ENCODE peak calls at places on chromosomes 4 and X, in seven cellular contexts. P is HFF-Myc, T is breast epithelium, S is dorsolateral prefrontal cortex, K is endodermal cell, E is thoracic aorta, A is AG10803. M is an unnamed sample.

GRCh38 chr4:75158451-75158850 is 225.5 kb downstream of the PARM1 start:
- DNase-seq in P (no peak), T (no peak), S (no peak), K (no peak), E (no peak), A (no peak), M (no peak)

GRCh38 chrX:148043456-148043855 is 62.3 kb downstream of the FMR1NB start:
- DNase-seq in P (no peak), T (no peak), S (no peak), K (no peak), E (no peak), A (peak; percentile 71), M (peak; percentile 48)

GRCh38 chrX:1398431-1399340 is 6.8 kb upstream of the SLC25A6 start:
- DNase-seq in P (no peak), T (no peak), S (no peak), K (no peak), E (no peak), A (no peak), M (no peak)

GRCh38 chrX:9204560-9204959 is 170.6 kb upstream of the FAM9B start:
- DNase-seq in P (no peak), T (no peak), S (no peak), K (no peak), E (no peak), A (no peak), M (peak; percentile 9)

GRCh38 chr4:18798123-18798522 is 776.6 kb upstream of the LCORL start:
- DNase-seq in P (no peak), T (no peak), S (no peak), K (no peak), E (no peak), A (no peak), M (peak; percentile 10)

GRCh38 chr4:6546681-6547447 is 28.1 kb upstream of the MAN2B2 start:
- DNase-seq in P (peak; percentile 29), T (no peak), S (peak; percentile 63), K (peak; percentile 84), E (no peak), A (peak; percentile 61), M (peak; percentile 76)

GRCh38 chr4:152591361-152591760 is 55.5 kb upstream of the FBXW7 start:
- DNase-seq in P (peak; percentile 7), T (no peak), S (peak; percentile 42), K (peak; percentile 96), E (no peak), A (peak; percentile 31), M (peak; percentile 81)

GRCh38 chr4:123284166-123284565 is 112.4 kb upstream of the SPRY1 start:
- DNase-seq in P (no peak), T (no peak), S (no peak), K (no peak), E (no peak), A (peak; percentile 50), M (no peak)

GRCh38 chrX:11367609-11368430 is 74.6 kb downstream of the AMELX start:
- DNase-seq in P (peak; percentile 49), T (no peak), S (no peak), K (no peak), E (no peak), A (no peak), M (peak; percentile 27)

GRCh38 chr4:10619220-10619619 is 65.3 kb downstream of the CLNK start:
- DNase-seq in P (peak; percentile 32), T (no peak), S (no peak), K (no peak), E (no peak), A (no peak), M (peak; percentile 62)

GRCh38 chr4:136036744-136037143 is 1495.5 kb downstream of the PCDH18 start:
- DNase-seq in P (no peak), T (no peak), S (no peak), K (no peak), E (no peak), A (no peak), M (peak; percentile 85)

GRCh38 chrX:1246816-1247215 is 21.8 kb upstream of the CSF2RA start:
- DNase-seq in P (peak; percentile 38), T (peak; percentile 54), S (peak; percentile 58), K (peak; percentile 97), E (no peak), A (peak; percentile 25), M (peak; percentile 24)

GRCh38 chrX:103442536-103442901 is 66.2 kb downstream of the BEX3 start:
- DNase-seq in P (no peak), T (no peak), S (no peak), K (no peak), E (no peak), A (peak; percentile 35), M (peak; percentile 87)

GRCh38 chrX:100048156-100048555 is 361.9 kb downstream of the PCDH19 start:
- DNase-seq in P (no peak), T (no peak), S (no peak), K (no peak), E (no peak), A (no peak), M (no peak)

GRCh38 chr4:47474799-47475198 is 10.3 kb upstream of the ATP10D start:
- DNase-seq in P (no peak), T (no peak), S (no peak), K (no peak), E (no peak), A (no peak), M (no peak)

GRCh38 chrX:52270453-52271116 is 85.9 kb downstream of the MAGED4 start:
- DNase-seq in P (no peak), T (no peak), S (no peak), K (no peak), E (no peak), A (no peak), M (no peak)

GRCh38 chrX:47204970-47205369 is 11.3 kb downstream of the UBA1 start:
- DNase-seq in P (no peak), T (no peak), S (no peak), K (no peak), E (no peak), A (no peak), M (no peak)

GRCh38 chr4:87497141-87497540 is 32.0 kb downstream of the SPARCL1 start:
- DNase-seq in P (no peak), T (no peak), S (no peak), K (peak; percentile 75), E (no peak), A (no peak), M (no peak)

GRCh38 chr4:22984390-22984789 is 291.7 kb downstream of the GBA3 start:
- DNase-seq in P (no peak), T (no peak), S (no peak), K (no peak), E (no peak), A (no peak), M (no peak)

GRCh38 chrX:140447150-140447549 is 57.7 kb downstream of the SOX3 start:
- DNase-seq in P (no peak), T (no peak), S (no peak), K (no peak), E (no peak), A (no peak), M (peak; percentile 0)

GRCh38 chrX:124033821-124034220 is 72.3 kb downstream of the STAG2 start:
- DNase-seq in P (peak; percentile 3), T (no peak), S (no peak), K (no peak), E (no peak), A (peak; percentile 17), M (peak; percentile 8)

GRCh38 chr4:153950100-153950979 is 161.5 kb upstream of the SFRP2 start:
- DNase-seq in P (no peak), T (no peak), S (no peak), K (no peak), E (no peak), A (no peak), M (no peak)

DNA sequence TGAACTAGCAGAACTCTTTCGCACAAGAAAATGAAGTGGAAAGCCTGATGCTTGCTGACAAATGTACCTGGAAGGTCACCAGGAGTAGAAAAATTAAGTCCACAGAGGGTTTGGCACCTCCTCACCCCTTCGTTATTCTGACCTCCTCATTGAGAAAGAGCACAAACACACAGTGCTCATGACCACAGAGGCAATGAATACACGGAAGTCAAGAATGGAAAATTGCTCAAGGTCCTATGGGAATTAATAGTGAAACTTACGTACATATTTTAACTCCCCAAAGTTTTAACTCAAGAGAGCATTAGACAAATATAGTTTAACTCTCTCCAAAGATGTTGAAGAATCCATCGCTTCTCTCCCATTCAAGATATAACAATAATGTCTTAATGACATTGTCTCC is 83.6 kb upstream of the CAMK2D start:
- DNase-seq in P (no peak), T (no peak), S (no peak), K (no peak), E (no peak), A (no peak), M (no peak)
- TF ChIP-seq CTCF in P (no peak), T (no peak), S (no peak), K (no peak), E (no peak), A (no peak), M (no peak)

DNA sequence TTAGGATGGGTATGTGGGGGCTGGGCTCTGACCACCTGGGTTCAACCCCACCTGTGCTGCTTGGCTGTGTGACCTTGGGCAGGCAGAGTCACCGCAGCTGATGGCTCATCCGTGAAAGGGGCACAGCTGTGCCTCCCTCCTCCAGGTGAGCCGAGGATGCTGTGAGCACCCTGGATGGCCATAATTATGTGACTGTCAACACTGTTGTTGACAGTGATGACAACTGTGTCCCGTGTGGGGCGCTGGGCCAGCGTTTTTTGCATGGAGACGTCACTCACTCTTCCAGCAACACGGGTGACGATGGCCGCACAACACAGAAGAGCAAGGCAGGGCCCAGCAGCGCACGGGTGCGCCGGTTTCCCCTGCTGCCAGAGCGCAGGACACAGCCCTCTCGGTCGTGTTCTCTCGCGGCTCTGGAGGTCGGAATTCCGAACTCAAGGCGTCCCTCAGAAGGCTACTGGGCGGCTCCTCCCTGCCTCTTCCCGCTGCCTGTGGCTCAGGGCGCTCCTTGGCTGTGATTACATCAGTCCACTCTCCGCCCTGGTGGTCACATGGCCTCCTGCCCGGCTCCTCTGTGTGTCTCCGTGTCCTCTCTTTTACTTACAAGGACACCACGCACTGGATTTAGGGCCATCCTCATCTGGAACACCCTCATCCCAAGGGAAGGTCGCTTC is 1.3 kb downstream of the SH3TC1 start:
- DNase-seq in P (no peak), T (no peak), S (no peak), K (no peak), E (no peak), A (no peak), M (peak; percentile 61)
- H3K4me3 ChIP-seq in P (no peak overlapping the region), T (peak overlapping the region; percentile 53), S (peak overlapping the region; percentile 39), K (no peak overlapping the region), E (peak overlapping the region; percentile 70), A (no peak overlapping the region), M (peak overlapping the region; percentile 1)

GRCh38 chr4:44740201-44740600 is 13.8 kb upstream of the GNPDA2 start:
- DNase-seq in P (no peak), T (no peak), S (no peak), K (no peak), E (no peak), A (no peak), M (peak; percentile 62)

GRCh38 chr4:44736900-44737299 is 10.5 kb upstream of the GNPDA2 start:
- DNase-seq in P (no peak), T (no peak), S (no peak), K (no peak), E (no peak), A (no peak), M (no peak)

GRCh38 chr4:44738615-44739014 is 12.3 kb upstream of the GNPDA2 start:
- DNase-seq in P (no peak), T (no peak), S (no peak), K (no peak), E (no peak), A (no peak), M (peak; percentile 42)
- TF ChIP-seq CTCF in P (peak; percentile 42), T (no peak), S (no peak), K (peak; percentile 56), E (no peak), A (peak; percentile 52), M (peak; percentile 70)

GRCh38 chr4:140641789-140642439 is 73.2 kb upstream of the UCP1 start:
- DNase-seq in P (no peak), T (peak; percentile 80), S (no peak), K (peak; percentile 87), E (no peak), A (no peak), M (no peak)
- H3K4me3 ChIP-seq in P (no peak overlapping the region), T (no peak overlapping the region), S (no peak overlapping the region), K (no peak overlapping the region), E (peak overlapping the region; percentile 64), A (no peak overlapping the region), M (no peak overlapping the region)

M was measured in epithelial cell of esophagus.